ENCODE peak calls at places on chromosomes 1 and 21, in six cellular contexts. B is psoas muscle, U is nephron progenitor cell, F is left lung, R is cardiac fibroblast, S is A549. H is an unnamed sample.

GRCh38 chr1:83511327-83511726 is 487.6 kb downstream of the TTLL7 start:
- DNase-seq in B (no peak), U (no peak), F (no peak), R (no peak), S (no peak), H (no peak)

GRCh38 chr1:235953801-235954200 is 87.1 kb upstream of the LYST start:
- DNase-seq in B (no peak), U (no peak), F (no peak), R (peak; percentile 76), S (no peak), H (no peak)

GRCh38 chr1:227733751-227734545 is 1.2 kb downstream of the JMJD4 start:
- DNase-seq in B (no peak), U (no peak), F (no peak), R (no peak), S (no peak), H (no peak)

GRCh38 chr1:996851-997727 is 2.8 kb downstream of the HES4 start:
- DNase-seq in B (no peak), U (no peak), F (peak; percentile 45), R (no peak), S (no peak), H (no peak)

GRCh38 chr1:118253310-118253903 is 68.4 kb upstream of the SPAG17 start:
- DNase-seq in B (no peak), U (no peak), F (peak; percentile 21), R (no peak), S (no peak), H (no peak)

GRCh38 chr1:6603851-6604558 is 1.3 kb upstream of the KLHL21 start:
- DNase-seq in B (peak; percentile 82), U (peak; percentile 63), F (peak; percentile 82), R (peak; percentile 93), S (no peak), H (peak; percentile 46)

GRCh38 chr1:113416515-113416914 is 26.2 kb downstream of the MAGI3 start:
- DNase-seq in B (no peak), U (no peak), F (no peak), R (no peak), S (no peak), H (no peak)

GRCh38 chr1:43453442-43454269 is at the start of gene HYI:
- DNase-seq in B (peak; percentile 84), U (peak; percentile 83), F (peak; percentile 94), R (peak; percentile 90), S (peak; percentile 76), H (peak; percentile 60)

GRCh38 chr1:215623162-215623561 is 56.1 kb downstream of the KCTD3 start:
- DNase-seq in B (no peak), U (no peak), F (no peak), R (no peak), S (no peak), H (no peak)

GRCh38 chr1:47559944-47560695 is 122.3 kb downstream of the FOXD2 start:
- DNase-seq in B (no peak), U (no peak), F (no peak), R (no peak), S (no peak), H (no peak)

GRCh38 chr1:54137532-54138061 is 15.2 kb downstream of the CDCP2 start:
- DNase-seq in B (no peak), U (peak; percentile 44), F (no peak), R (peak; percentile 77), S (no peak), H (no peak)

GRCh38 chr1:94237291-94238226 is at the start of gene ARHGAP29:
- DNase-seq in B (peak; percentile 82), U (peak; percentile 96), F (peak; percentile 95), R (peak; percentile 85), S (peak; percentile 79), H (peak; percentile 48)

GRCh38 chr1:25695066-25695990 is 78.7 kb downstream of the MAN1C1 start:
- DNase-seq in B (peak; percentile 83), U (no peak), F (no peak), R (peak; percentile 99), S (peak; percentile 82), H (peak; percentile 61)

GRCh38 chr1:67307251-67308060 is at the start of gene IL12RB2:
- DNase-seq in B (peak; percentile 23), U (peak; percentile 70), F (peak; percentile 80), R (no peak), S (no peak), H (no peak)

GRCh38 chr1:29532741-29533140 is 296.4 kb downstream of the PTPRU start:
- DNase-seq in B (no peak), U (no peak), F (no peak), R (peak; percentile 10), S (no peak), H (no peak)

GRCh38 chr1:55311057-55311631 is 96.0 kb upstream of the USP24 start:
- DNase-seq in B (no peak), U (no peak), F (no peak), R (peak; percentile 51), S (peak; percentile 63), H (no peak)

GRCh38 chr21:31668651-31669491 is 9.4 kb downstream of the SOD1 start:
- DNase-seq in B (no peak), U (no peak), F (no peak), R (no peak), S (no peak), H (no peak)

GRCh38 chr1:93770640-93771039 is 89.0 kb upstream of the BCAR3 start:
- DNase-seq in B (no peak), U (peak; percentile 24), F (no peak), R (no peak), S (no peak), H (no peak)

GRCh38 chr21:29256125-29256895 is 42.4 kb upstream of the BACH1 start:
- DNase-seq in B (no peak), U (no peak), F (no peak), R (no peak), S (no peak), H (no peak)

GRCh38 chr1:206907304-206907991 is 10.2 kb downstream of the IL24 start:
- DNase-seq in B (peak; percentile 28), U (peak; percentile 40), F (no peak), R (no peak), S (peak; percentile 67), H (no peak)

GRCh38 chr1:223135176-223135575 is 7.9 kb downstream of the TLR5 start:
- DNase-seq in B (peak; percentile 72), U (no peak), F (peak; percentile 79), R (peak; percentile 79), S (no peak), H (no peak)

GRCh38 chr1:177505905-177506590 is 335.3 kb downstream of the BRINP2 start:
- DNase-seq in B (no peak), U (no peak), F (no peak), R (peak; percentile 4), S (no peak), H (no peak)

GRCh38 chr1:156586892-156587477 is 4.6 kb upstream of the NAXE start:
- DNase-seq in B (no peak), U (no peak), F (no peak), R (no peak), S (no peak), H (no peak)

GRCh38 chr1:182520746-182521145 is 68.3 kb downstream of the RNASEL start:
- DNase-seq in B (no peak), U (no peak), F (no peak), R (no peak), S (no peak), H (no peak)

GRCh38 chr1:42165511-42166210 is 1.1 kb upstream of the GUCA2A start:
- DNase-seq in B (no peak), U (no peak), F (peak; percentile 90), R (peak; percentile 55), S (peak; percentile 83), H (no peak)

GRCh38 chr1:32321712-32322291 is 14.2 kb downstream of the MARCKSL1 start:
- DNase-seq in B (no peak), U (no peak), F (no peak), R (no peak), S (peak; percentile 88), H (no peak)

GRCh38 chr1:198780376-198780775 is 141.5 kb downstream of the PTPRC start:
- DNase-seq in B (no peak), U (no peak), F (no peak), R (no peak), S (no peak), H (no peak)

GRCh38 chr1:204589409-204590038 is 73.3 kb downstream of the MDM4 start:
- DNase-seq in B (no peak), U (no peak), F (no peak), R (no peak), S (no peak), H (no peak)

GRCh38 chr1:155856257-155856974 is 598 bp downstream of the GON4L start:
- DNase-seq in B (no peak), U (no peak), F (no peak), R (no peak), S (no peak), H (no peak)

GRCh38 chr1:65289449-65289848 is 19.9 kb upstream of the DNAJC6 start:
- DNase-seq in B (no peak), U (no peak), F (no peak), R (no peak), S (no peak), H (no peak)

GRCh38 chr1:16352842-16353535 is 709 bp upstream of the FBXO42 start:
- DNase-seq in B (no peak), U (peak; percentile 16), F (peak; percentile 34), R (no peak), S (no peak), H (no peak)

GRCh38 chr1:30315185-30315960 is 408.0 kb downstream of the MATN1 start:
- DNase-seq in B (no peak), U (no peak), F (no peak), R (no peak), S (no peak), H (no peak)

GRCh38 chr1:52669696-52670095 is 28.5 kb downstream of the COA7 start:
- DNase-seq in B (no peak), U (no peak), F (no peak), R (peak; percentile 47), S (no peak), H (no peak)

GRCh38 chr1:92356956-92357355 is 58.1 kb downstream of the RPAP2 start:
- DNase-seq in B (no peak), U (no peak), F (no peak), R (peak; percentile 88), S (peak; percentile 4), H (no peak)

GRCh38 chr1:154344977-154345837 is 19.9 kb downstream of the ATP8B2 start:
- DNase-seq in B (peak; percentile 40), U (peak; percentile 53), F (no peak), R (peak; percentile 60), S (peak; percentile 76), H (no peak)

GRCh38 chr21:26717146-26717739 is 128.0 kb downstream of the ADAMTS1 start:
- DNase-seq in B (no peak), U (no peak), F (no peak), R (peak; percentile 50), S (peak; percentile 4), H (no peak)
- TF ChIP-seq CTCF in B (peak; percentile 56), U (peak; percentile 63), F (peak; percentile 22), R (peak; percentile 43), S (peak; percentile 39), H (no peak)

GRCh38 chr1:38500352-38500751 is 359.2 kb downstream of the RRAGC start:
- DNase-seq in B (no peak), U (no peak), F (no peak), R (no peak), S (no peak), H (no peak)
- TF ChIP-seq CTCF in B (peak; percentile 12), U (peak; percentile 62), F (peak; percentile 33), R (peak; percentile 18), S (no peak), H (no peak)

GRCh38 chr1:220741825-220742224 is 6.3 kb upstream of the MTARC2 start:
- DNase-seq in B (no peak), U (no peak), F (no peak), R (no peak), S (no peak), H (no peak)
- TF ChIP-seq CTCF in B (no peak), U (no peak), F (no peak), R (no peak), S (no peak), H (no peak)

GRCh38 chr1:14769486-14770274 is 171.2 kb downstream of the KAZN start:
- DNase-seq in B (no peak), U (no peak), F (no peak), R (no peak), S (no peak), H (no peak)
- TF ChIP-seq CTCF in B (no peak), U (no peak), F (no peak), R (no peak), S (no peak), H (no peak)